ENCODE peak calls at places on chromosome 5, in four cellular contexts. P is Panc1, L is AG04450, A is heart left ventricle. W is an unnamed sample.

GRCh38 chr5:147482426-147483196 is 27.3 kb downstream of the DPYSL3 start:
- DNase-seq in A (no peak), P (no peak), L (no peak), W (no peak)

GRCh38 chr5:108876451-108876850 is 128.8 kb downstream of the FER start:
- DNase-seq in P (no peak), L (no peak), A (no peak), W (no peak)

GRCh38 chr5:65663804-65664521 is 39.1 kb downstream of the SHLD3 start:
- DNase-seq in A (no peak), P (peak; percentile 18), L (no peak), W (no peak)

GRCh38 chr5:122153230-122153629 is 23.9 kb downstream of the ZNF474 start:
- DNase-seq in A (no peak), L (peak; percentile 48), P (no peak), W (peak; percentile 80)

GRCh38 chr5:171630047-171630669 is 155.5 kb upstream of the SMIM23 start:
- DNase-seq in A (peak; percentile 68), P (no peak), L (peak; percentile 11), W (no peak)

GRCh38 chr5:16808021-16808420 is 128.1 kb downstream of the MYO10 start:
- DNase-seq in A (no peak), L (no peak), P (no peak), W (no peak)

GRCh38 chr5:116576043-116576713 is 1.6 kb upstream of the SEMA6A start:
- DNase-seq in P (no peak), L (no peak), A (peak; percentile 68), W (no peak)

GRCh38 chr5:80516826-80517225 is 28.9 kb downstream of the FAM151B start:
- DNase-seq in A (no peak), L (peak; percentile 46), P (peak; percentile 28), W (peak; percentile 38)

GRCh38 chr5:6719896-6720560 is 6.8 kb downstream of the TENT4A start:
- DNase-seq in L (no peak), A (no peak), P (no peak), W (no peak)

GRCh38 chr5:53482717-53483638 is 2.5 kb downstream of the FST start:
- DNase-seq in A (peak; percentile 43), L (no peak), P (no peak), W (no peak)

GRCh38 chr5:158886086-158886485 is 213.6 kb downstream of the EBF1 start:
- DNase-seq in P (no peak), A (no peak), L (no peak), W (no peak)

GRCh38 chr5:59799668-59800374 is 93.7 kb downstream of the PDE4D start:
- DNase-seq in L (no peak), P (peak; percentile 59), A (no peak), W (no peak)

GRCh38 chr5:95856501-95856981 is 34.0 kb upstream of the GLRX start:
- DNase-seq in L (no peak), P (no peak), A (peak; percentile 57), W (no peak)

GRCh38 chr5:144209421-144209820 is 38.7 kb downstream of the KCTD16 start:
- DNase-seq in L (no peak), A (no peak), P (no peak), W (no peak)

GRCh38 chr5:39100851-39101396 is 26.7 kb upstream of the RICTOR start:
- DNase-seq in L (peak; percentile 95), P (peak; percentile 98), A (no peak), W (peak; percentile 95)

GRCh38 chr5:61991861-61992260 is 314.1 kb upstream of the KIF2A start:
- DNase-seq in A (no peak), L (no peak), P (no peak), W (no peak)

GRCh38 chr5:79093762-79094161 is 17.8 kb upstream of the BHMT start:
- DNase-seq in A (no peak), P (no peak), L (no peak), W (no peak)

GRCh38 chr5:84872768-84873167 is 488.1 kb upstream of the EDIL3 start:
- DNase-seq in P (no peak), A (no peak), L (no peak), W (no peak)
- H3K4me3 ChIP-seq in P (no peak overlapping the region), A (no peak overlapping the region), L (no peak overlapping the region), W (no peak overlapping the region)

GRCh38 chr5:138353550-138353893 is 1.0 kb downstream of the KDM3B start:
- DNase-seq in A (no peak), L (no peak), P (no peak), W (no peak)

GRCh38 chr5:138352071-138352721 is at the start of gene KDM3B:
- DNase-seq in L (peak; percentile 23), A (peak; percentile 82), P (peak; percentile 68), W (no peak)

GRCh38 chr5:138354387-138354786 is 1.9 kb downstream of the KDM3B start:
- DNase-seq in L (no peak), P (no peak), A (no peak), W (no peak)

GRCh38 chr5:138352722-138353549 is 451 bp downstream of the KDM3B start:
- DNase-seq in L (no peak), P (no peak), A (peak; percentile 73), W (no peak)

DNA sequence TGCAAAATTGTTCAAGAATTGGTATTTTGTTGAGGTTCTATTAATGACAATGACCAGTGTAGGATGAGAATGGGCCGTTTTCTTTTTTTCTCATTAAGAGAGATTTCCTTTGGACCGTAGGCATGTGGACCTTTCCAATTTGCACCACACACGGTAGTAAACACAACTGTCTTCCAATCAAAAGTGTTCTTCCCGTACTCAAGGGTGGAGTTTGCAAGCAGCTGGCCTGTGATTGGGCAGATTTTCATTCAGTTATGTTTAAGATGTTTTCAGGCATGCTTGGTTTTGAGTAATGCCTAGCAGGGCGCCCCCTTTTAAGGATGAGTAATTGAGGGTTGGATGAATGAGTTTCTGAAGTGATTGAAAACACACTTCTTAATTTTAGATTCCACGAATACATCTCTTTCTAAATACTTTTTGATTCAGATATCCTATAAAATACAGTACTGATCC is 2.5 kb downstream of the KDM3B start:
- DNase-seq in L (no peak), A (peak; percentile 26), P (no peak), W (peak; percentile 49)
- H3K4me3 ChIP-seq in L (peak overlapping the region; percentile 81), A (no peak overlapping the region), P (peak overlapping the region; percentile 93), W (peak overlapping the region; percentile 75)

GRCh38 chr5:691817-692529 is 1.2 kb downstream of the TPPP start:
- DNase-seq in A (no peak), P (no peak), L (no peak), W (no peak)
- H3K4me3 ChIP-seq in A (peak overlapping the region; percentile 49), P (peak overlapping the region; percentile 37), L (no peak overlapping the region), W (no peak overlapping the region)

GRCh38 chr5:64000096-64000495 is 37.9 kb upstream of the HTR1A start:
- DNase-seq in L (no peak), A (no peak), P (no peak), W (no peak)
- H3K4me3 ChIP-seq in L (no peak overlapping the region), A (no peak overlapping the region), P (no peak overlapping the region), W (no peak overlapping the region)

GRCh38 chr5:1012316-1012841 is 3.8 kb downstream of the NKD2 start:
- DNase-seq in L (no peak), P (no peak), A (peak; percentile 26), W (no peak)

GRCh38 chr5:1011741-1012315 is 3.2 kb downstream of the NKD2 start:
- DNase-seq in P (no peak), L (no peak), A (peak; percentile 13), W (no peak)

GRCh38 chr5:1010181-1010510 is 1.5 kb downstream of the NKD2 start:
- DNase-seq in A (peak; percentile 29), L (no peak), P (no peak), W (no peak)

GRCh38 chr5:1010641-1011046 is 2.0 kb downstream of the NKD2 start:
- DNase-seq in A (peak; percentile 30), P (no peak), L (no peak), W (no peak)

DNA sequence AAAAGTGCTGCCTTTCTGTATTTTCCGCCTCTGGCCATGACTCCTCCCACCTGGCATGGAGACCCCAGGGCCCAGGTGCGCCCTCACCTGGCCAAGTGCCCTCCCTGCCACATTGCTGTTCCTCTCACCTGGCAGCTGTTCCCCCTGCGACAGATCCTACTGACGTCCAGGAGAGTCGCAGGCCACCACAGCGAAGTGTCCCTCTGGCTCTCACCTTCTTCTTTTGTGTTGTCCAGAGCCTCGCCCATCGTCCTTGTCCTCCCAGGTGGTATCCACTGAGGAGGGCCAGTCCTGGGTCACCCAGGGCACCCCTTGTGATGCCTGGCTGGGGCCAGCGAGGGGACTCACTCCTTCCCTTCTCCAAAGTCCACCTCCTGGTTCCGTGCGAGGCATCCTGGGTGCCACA is 2.6 kb downstream of the NKD2 start:
- DNase-seq in A (peak; percentile 13), L (no peak), P (no peak), W (no peak)
- H3K4me3 ChIP-seq in A (no peak overlapping the region), L (no peak overlapping the region), P (no peak overlapping the region), W (no peak overlapping the region)

GRCh38 chr5:10364186-10364689 is 10.7 kb downstream of the MARCHF6 start:
- DNase-seq in A (no peak), L (no peak), P (no peak), W (no peak)
- H3K4me3 ChIP-seq in A (no peak overlapping the region), L (no peak overlapping the region), P (no peak overlapping the region), W (no peak overlapping the region)

DNA sequence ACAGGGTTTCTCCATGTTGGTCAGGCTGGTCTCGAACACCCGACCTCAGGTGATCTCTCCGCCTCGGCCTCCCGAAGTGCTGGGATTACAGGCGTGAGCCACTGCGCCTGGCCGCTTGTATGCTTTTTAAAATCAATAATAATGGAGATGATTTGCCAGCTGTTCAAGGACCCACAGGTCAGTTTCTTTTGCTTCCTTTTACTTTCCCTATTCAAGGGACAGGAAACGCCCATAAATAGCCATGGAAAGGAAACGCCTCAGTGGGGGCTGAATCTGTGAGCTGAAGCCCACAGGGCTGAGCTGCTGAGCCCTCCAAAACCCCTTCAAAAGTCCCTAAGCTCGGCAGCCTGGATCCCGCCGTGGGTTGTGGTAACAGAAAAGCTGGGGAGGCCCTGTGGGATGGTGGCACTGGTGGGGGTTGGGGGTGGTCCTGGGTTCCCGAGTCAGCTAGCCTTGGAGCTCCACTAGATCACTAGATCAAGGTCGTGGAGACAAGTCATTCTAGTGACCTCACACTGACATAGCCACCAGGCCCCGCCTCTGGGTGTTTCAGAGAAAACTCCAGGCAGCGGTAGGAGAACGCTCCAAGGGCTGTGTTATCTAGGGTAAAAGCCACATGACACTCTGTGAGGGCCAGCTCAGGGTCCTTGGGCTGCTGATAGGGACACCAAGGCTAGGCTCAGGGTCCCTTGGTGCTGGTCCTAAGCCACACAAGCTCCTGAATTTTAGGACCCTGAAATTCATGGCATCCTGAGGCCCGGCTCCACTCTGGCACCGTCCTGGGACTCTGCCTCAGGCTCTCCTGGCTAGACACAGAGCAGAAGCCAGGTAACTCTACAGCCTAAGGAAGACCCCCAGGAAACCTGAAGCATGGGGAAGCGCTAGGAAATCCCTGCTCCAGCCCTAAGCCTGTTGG is 18.0 kb upstream of the DUSP1 start:
- DNase-seq in L (no peak), A (peak; percentile 71), P (no peak), W (no peak)
- H3K4me3 ChIP-seq in L (no peak overlapping the region), A (no peak overlapping the region), P (no peak overlapping the region), W (no peak overlapping the region)